ENCODE peak calls at places on chromosomes 6 and 20, in four cellular contexts. Y is testis, W is progenitor cell of endocrine pancreas, X is pancreas. B is an unnamed sample.

GRCh38 chr6:131946404-131946991 is 4.7 kb downstream of the CCN2 start:
- DNase-seq in W (no peak), X (no peak), Y (no peak), B (no peak)

GRCh38 chr20:6715350-6716063 is 52.0 kb upstream of the BMP2 start:
- DNase-seq in W (no peak), Y (peak), X (no peak), B (no peak)

GRCh38 chr20:51156796-51157119 is 133.9 kb upstream of the KCNG1 start:
- DNase-seq in Y (no peak), X (no peak), W (no peak), B (no peak)

GRCh38 chr6:113591896-113592827 is 265.0 kb upstream of the MARCKS start:
- DNase-seq in X (peak), Y (no peak), W (no peak), B (no peak)

GRCh38 chr6:143064996-143065683 is 4.5 kb downstream of the AIG1 start:
- DNase-seq in Y (no peak), X (no peak), W (no peak), B (no peak)

GRCh38 chr6:155187994-155188706 is 75.7 kb upstream of the CLDN20 start:
- DNase-seq in X (no peak), Y (no peak), W (no peak), B (no peak)

GRCh38 chr6:113855500-113856010 is 1.6 kb upstream of the MARCKS start:
- DNase-seq in X (no peak), Y (peak), W (no peak), B (no peak)

GRCh38 chr6:33771342-33772113 is 17.4 kb downstream of the LEMD2 start:
- DNase-seq in Y (peak), X (peak), W (peak), B (peak)

GRCh38 chr6:45387236-45387635 is 9.5 kb upstream of the SUPT3H start:
- DNase-seq in W (no peak), X (no peak), Y (no peak), B (no peak)

GRCh38 chr20:36066777-36067176 is 87.8 kb upstream of the EPB41L1 start:
- DNase-seq in Y (no peak), W (no peak), X (no peak), B (no peak)

GRCh38 chr20:57439993-57440392 is 48.8 kb downstream of the RBM38 start:
- DNase-seq in Y (no peak), X (no peak), W (no peak), B (no peak)

GRCh38 chr6:97392735-97393134 is 109.7 kb upstream of the MMS22L start:
- DNase-seq in Y (no peak), X (no peak), W (no peak), B (no peak)

GRCh38 chr20:20368414-20369352 is 779 bp downstream of the INSM1 start:
- DNase-seq in W (peak), Y (no peak), X (no peak), B (no peak)

GRCh38 chr20:54995021-54995420 is 519.6 kb downstream of the DOK5 start:
- DNase-seq in W (no peak), X (no peak), Y (no peak), B (no peak)

GRCh38 chr20:59314872-59315500 is 14.6 kb downstream of the EDN3 start:
- DNase-seq in W (no peak), Y (no peak), X (no peak), B (no peak)

GRCh38 chr20:25574411-25574810 is 10.9 kb downstream of the NINL start:
- DNase-seq in X (no peak), Y (no peak), W (no peak), B (no peak)

GRCh38 chr6:31569861-31570536 is 2.1 kb upstream of the LTA start:
- DNase-seq in W (no peak), X (no peak), Y (no peak), B (no peak)

GRCh38 chr20:5654557-5654956 is 95.6 kb upstream of the SHLD1 start:
- DNase-seq in X (no peak), Y (no peak), W (no peak), B (no peak)

GRCh38 chr6:69732640-69733039 is 64.2 kb downstream of the LMBRD1 start:
- DNase-seq in W (no peak), Y (no peak), X (no peak), B (no peak)

GRCh38 chr20:805713-806112 is 27.8 kb upstream of the FAM110A start:
- DNase-seq in W (no peak), X (no peak), Y (no peak), B (no peak)

GRCh38 chr6:37134622-37135191 is 35.2 kb upstream of the PIM1 start:
- DNase-seq in Y (no peak), X (peak), W (no peak), B (peak)

GRCh38 chr6:156781882-156782631 is 4.9 kb downstream of the ARID1B start:
- DNase-seq in X (no peak), Y (no peak), W (no peak), B (no peak)

GRCh38 chr20:53077373-53078205 is 105.4 kb downstream of the TSHZ2 start:
- DNase-seq in W (no peak), X (peak), Y (no peak), B (no peak)

GRCh38 chr6:148959008-148959407 is 212.2 kb downstream of the UST start:
- DNase-seq in Y (no peak), W (no peak), X (no peak), B (no peak)

GRCh38 chr6:151391471-151392428 is at the start of gene ZBTB2:
- DNase-seq in W (peak), Y (peak), X (peak), B (no peak)

GRCh38 chr6:163405412-163406309 is 8.9 kb upstream of the QKI start:
- DNase-seq in Y (peak), W (no peak), X (peak), B (no peak)

GRCh38 chr6:161660666-161661571 is 387.1 kb upstream of the AGPAT4 start:
- DNase-seq in X (no peak), W (no peak), Y (no peak), B (no peak)

GRCh38 chr6:16374796-16375195 is 136.4 kb downstream of the GMPR start:
- DNase-seq in X (no peak), Y (no peak), W (no peak), B (no peak)

GRCh38 chr20:55544638-55545037 is 460.7 kb downstream of the CBLN4 start:
- DNase-seq in W (no peak), Y (no peak), X (no peak), B (no peak)

GRCh38 chr6:80605165-80605989 is 498.9 kb downstream of the BCKDHB start:
- DNase-seq in X (no peak), W (no peak), Y (no peak), B (no peak)

GRCh38 chr6:72622094-72622540 is 253 bp downstream of the KCNQ5 start:
- DNase-seq in W (peak), Y (peak), X (no peak), B (no peak)

GRCh38 chr6:30770164-30770563 is 25.8 kb upstream of the IER3 start:
- DNase-seq in Y (no peak), W (no peak), X (no peak), B (no peak)

GRCh38 chr6:37242429-37243052 is 15.0 kb upstream of the TBC1D22B start:
- DNase-seq in W (no peak), Y (no peak), X (no peak), B (peak)

GRCh38 chr6:12049165-12049564 is 37.1 kb downstream of the HIVEP1 start:
- DNase-seq in X (no peak), Y (no peak), W (no peak), B (no peak)

GRCh38 chr20:17611540-17612286 is 41.8 kb downstream of the DSTN start:
- DNase-seq in X (no peak), Y (no peak), W (no peak), B (no peak)

GRCh38 chr6:17910178-17910577 is 77.3 kb downstream of the KIF13A start:
- DNase-seq in X (no peak), W (no peak), Y (no peak), B (no peak)

GRCh38 chr20:43936371-43936770 is 21.7 kb downstream of the TOX2 start:
- DNase-seq in W (no peak), X (no peak), Y (no peak), B (no peak)

GRCh38 chr6:136962661-136963060 is 40.6 kb downstream of the SLC35D3 start:
- DNase-seq in Y (no peak), X (peak), W (no peak), B (no peak)

GRCh38 chr6:44039839-44040350 is 87.4 kb downstream of the MRPL14 start:
- DNase-seq in X (no peak), W (no peak), Y (no peak), B (no peak)

GRCh38 chr20:16573011-16573965 is at the start of gene KIF16B:
- DNase-seq in Y (peak), X (peak), W (peak), B (no peak)
- TF ChIP-seq CTCF in Y (peak), X (no peak), W (no peak), B (no peak)

DNA sequence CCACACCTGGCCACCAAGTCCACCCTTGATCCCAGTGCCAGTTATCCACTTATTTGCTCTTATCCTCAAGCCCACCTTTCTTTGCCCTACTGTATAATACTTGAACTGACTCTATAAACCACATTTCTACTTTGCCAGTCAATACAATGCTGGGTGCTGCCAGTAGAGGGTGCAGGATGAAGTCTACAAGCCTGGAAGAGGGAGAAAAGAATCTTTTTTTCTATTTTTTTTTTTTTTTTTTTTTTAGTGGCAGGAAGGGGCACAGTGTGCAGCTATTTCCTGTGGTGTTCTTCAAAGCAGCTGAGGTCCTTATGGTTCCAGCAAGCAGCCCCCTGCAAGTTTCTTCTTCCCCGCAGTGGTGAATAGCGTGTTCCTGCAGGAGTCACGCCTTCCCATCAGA is 22.2 kb upstream of the GABRR1 start:
- DNase-seq in W (no peak), X (no peak), Y (no peak), B (no peak)
- TF ChIP-seq CTCF in W (peak), X (no peak), Y (no peak), B (peak)

GRCh38 chr6:107658920-107659879 is 164.9 kb downstream of the SCML4 start:
- DNase-seq in W (no peak), X (no peak), Y (no peak), B (no peak)

GRCh38 chr6:107657373-107657754 is 166.7 kb downstream of the SCML4 start:
- DNase-seq in X (no peak), W (no peak), Y (no peak), B (no peak)

GRCh38 chr6:107656883-107657282 is 167.0 kb downstream of the SOBP start:
- DNase-seq in Y (no peak), W (no peak), X (no peak), B (no peak)

GRCh38 chr6:107656381-107656780 is 166.5 kb downstream of the SOBP start:
- DNase-seq in W (no peak), Y (no peak), X (no peak), B (no peak)

GRCh38 chr6:107657755-107658461 is 166.2 kb downstream of the SCML4 start:
- DNase-seq in X (peak), W (no peak), Y (no peak), B (no peak)
- TF ChIP-seq CTCF in X (no peak), W (no peak), Y (no peak), B (no peak)

GRCh38 chr6:6788394-6789020 is 200.0 kb downstream of the LY86 start:
- DNase-seq in Y (peak), W (no peak), X (no peak), B (no peak)
- TF ChIP-seq CTCF in Y (peak), W (peak), X (no peak), B (no peak)

GRCh38 chr20:23106271-23106851 is 20.2 kb upstream of the CD93 start:
- DNase-seq in Y (peak), X (no peak), W (no peak), B (no peak)
- TF ChIP-seq CTCF in Y (no peak), X (no peak), W (peak), B (no peak)

GRCh38 chr6:109010703-109011102 is 83.9 kb downstream of the SESN1 start:
- DNase-seq in X (no peak), Y (no peak), W (no peak), B (no peak)

GRCh38 chr6:109008537-109008950 is 86.1 kb downstream of the SESN1 start:
- DNase-seq in X (no peak), W (no peak), Y (no peak), B (no peak)

GRCh38 chr6:109008061-109008460 is 86.6 kb downstream of the SESN1 start:
- DNase-seq in Y (no peak), X (no peak), W (no peak), B (no peak)

GRCh38 chr6:109009761-109010612 is 84.7 kb downstream of the SESN1 start:
- DNase-seq in X (no peak), Y (no peak), W (no peak), B (no peak)

DNA sequence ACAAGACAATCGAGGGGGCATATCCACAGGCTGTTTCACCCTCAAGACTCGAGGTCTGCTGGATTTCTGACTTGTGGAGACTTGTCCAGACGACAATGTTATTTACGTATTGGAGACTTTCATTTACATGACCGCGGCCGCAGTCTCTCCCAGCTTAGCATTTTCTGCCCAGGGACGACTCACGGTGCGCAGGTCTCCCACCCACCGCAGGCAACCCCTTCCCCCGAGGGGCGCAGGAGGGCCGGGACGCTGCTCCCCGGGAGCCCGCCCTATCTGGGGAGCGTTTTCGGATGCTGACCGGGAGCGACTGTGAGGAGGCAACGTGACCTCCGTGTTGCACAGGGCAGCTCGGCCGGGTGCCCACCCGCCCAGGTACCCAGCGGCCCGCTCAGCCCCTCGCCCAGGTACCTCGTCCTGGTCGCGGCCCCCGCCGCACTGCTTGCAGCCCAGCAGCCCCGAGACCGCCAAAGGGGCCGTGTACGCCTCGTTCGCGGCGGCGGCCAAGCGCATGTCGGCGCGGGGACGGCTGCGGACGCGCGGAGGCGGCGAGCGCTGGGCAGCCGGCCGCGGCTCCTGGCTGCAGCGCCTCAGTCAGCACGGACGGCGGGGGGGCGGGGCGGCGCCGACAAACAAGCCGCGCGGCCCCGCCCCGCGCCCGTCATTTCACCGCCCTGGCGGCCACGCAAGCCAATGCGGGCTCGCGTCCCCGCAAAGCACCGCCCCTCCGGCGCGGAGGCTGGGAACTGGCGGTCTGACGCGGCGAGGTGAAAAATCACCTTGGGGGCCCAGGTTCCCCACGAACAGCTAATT is 85.5 kb downstream of the SESN1 start:
- DNase-seq in W (peak), Y (peak), X (peak), B (no peak)
- TF ChIP-seq CTCF in W (peak), Y (peak), X (no peak), B (no peak)

B was measured in AG04449.